ENCODE peak calls at places on chromosome 18, in five cellular contexts. S is stomach, Q is A549, U is WERI-Rb-1, N is spleen. P is an unnamed sample.

GRCh38 chr18:40935423-40935822 is 1019.6 kb upstream of the PIK3C3 start:
- DNase-seq in Q (peak), U (no peak), S (no peak), N (no peak), P (peak)

GRCh38 chr18:45437399-45437798 is 177.9 kb upstream of the SLC14A2 start:
- DNase-seq in U (no peak), Q (no peak), N (no peak), S (no peak), P (no peak)

GRCh38 chr18:2979027-2979570 is 33.8 kb downstream of the LPIN2 start:
- DNase-seq in S (no peak), Q (no peak), U (no peak), N (no peak), P (no peak)

GRCh38 chr18:3903341-3903740 is 453.4 kb downstream of the TGIF1 start:
- DNase-seq in N (no peak), Q (peak), U (no peak), S (no peak), P (no peak)

GRCh38 chr18:2906522-2907458 is 60.0 kb downstream of the EMILIN2 start:
- DNase-seq in S (no peak), N (peak), Q (peak), U (no peak), P (peak)

GRCh38 chr18:9846162-9846915 is 39.4 kb upstream of the TXNDC2 start:
- DNase-seq in N (no peak), U (no peak), S (no peak), Q (no peak), P (no peak)

GRCh38 chr18:8952796-8953760 is 149.4 kb upstream of the NDUFV2 start:
- DNase-seq in N (no peak), Q (no peak), U (no peak), S (no peak), P (no peak)

GRCh38 chr18:25019946-25020345 is 332.0 kb downstream of the ZNF521 start:
- DNase-seq in Q (no peak), S (no peak), U (no peak), N (no peak), P (no peak)

GRCh38 chr18:26656944-26657536 is 108.7 kb upstream of the KCTD1 start:
- DNase-seq in U (peak), N (peak), Q (peak), S (peak), P (peak)

GRCh38 chr18:10015288-10015701 is 101.5 kb downstream of the VAPA start:
- DNase-seq in Q (no peak), N (no peak), U (peak), S (no peak), P (no peak)

GRCh38 chr18:75679347-75679746 is 251.8 kb upstream of the SMIM21 start:
- DNase-seq in N (no peak), Q (no peak), U (no peak), S (no peak), P (no peak)

GRCh38 chr18:58497845-58498244 is 131.0 kb downstream of the ALPK2 start:
- DNase-seq in S (no peak), U (no peak), N (no peak), Q (no peak), P (no peak)

GRCh38 chr18:58495202-58495601 is 133.7 kb downstream of the ALPK2 start:
- DNase-seq in U (no peak), N (no peak), Q (no peak), S (no peak), P (no peak)

GRCh38 chr18:58496231-58496630 is 132.7 kb downstream of the ALPK2 start:
- DNase-seq in U (no peak), S (no peak), Q (no peak), N (no peak), P (no peak)

GRCh38 chr18:58495634-58496033 is 133.3 kb downstream of the ALPK2 start:
- DNase-seq in S (no peak), N (no peak), U (no peak), Q (no peak), P (peak)

DNA sequence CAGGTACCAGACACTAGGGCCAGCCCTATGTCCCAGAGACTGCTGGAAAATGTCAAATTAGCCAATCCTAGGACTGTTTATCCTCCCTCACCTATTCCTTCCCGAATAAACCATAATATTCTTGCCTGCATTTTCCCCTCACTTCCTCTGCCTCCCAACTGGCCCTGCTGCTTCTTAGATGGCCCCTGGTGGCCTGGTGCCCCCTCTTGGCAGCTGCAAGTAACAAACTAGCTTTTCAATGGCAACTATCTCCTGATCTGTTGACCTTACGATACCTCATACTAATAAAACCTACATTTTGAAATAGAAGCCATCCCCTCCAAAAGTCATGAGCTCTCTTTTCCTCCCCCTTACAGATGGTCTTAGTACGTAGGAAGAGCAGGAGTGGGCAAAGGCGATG is 132.0 kb downstream of the ALPK2 start:
- DNase-seq in Q (peak), S (no peak), U (peak), N (no peak), P (no peak)
- TF ChIP-seq CTCF in Q (no peak), S (no peak), U (peak), N (no peak), P (no peak)

GRCh38 chr18:32893915-32894314 is 121.1 kb upstream of the KLHL14 start:
- DNase-seq in U (no peak), Q (peak), S (no peak), N (no peak), P (no peak)
- TF ChIP-seq CTCF in U (peak), Q (no peak), S (no peak), N (no peak), P (no peak)

GRCh38 chr18:67428805-67429204 is 87.7 kb downstream of the DSEL start:
- DNase-seq in N (no peak), U (no peak), S (no peak), Q (no peak), P (no peak)
- TF ChIP-seq CTCF in N (no peak), U (no peak), S (no peak), Q (no peak), P (no peak)

GRCh38 chr18:48913723-48914122 is 37.0 kb downstream of the SMAD7 start:
- DNase-seq in Q (no peak), U (no peak), N (no peak), S (no peak), P (no peak)

GRCh38 chr18:48915621-48916425 is 34.9 kb downstream of the SMAD7 start:
- DNase-seq in U (no peak), N (no peak), Q (no peak), S (no peak), P (no peak)

GRCh38 chr18:48910972-48911545 is 39.7 kb downstream of the SMAD7 start:
- DNase-seq in S (no peak), N (no peak), Q (no peak), U (no peak), P (no peak)

GRCh38 chr18:48914581-48915251 is 36.0 kb downstream of the SMAD7 start:
- DNase-seq in N (no peak), U (no peak), Q (no peak), S (no peak), P (no peak)

GRCh38 chr18:48913201-48913600 is 37.6 kb downstream of the SMAD7 start:
- DNase-seq in U (no peak), S (peak), Q (no peak), N (peak), P (no peak)
- TF ChIP-seq CTCF in U (peak), S (peak), Q (peak), N (no peak), P (no peak)

DNA sequence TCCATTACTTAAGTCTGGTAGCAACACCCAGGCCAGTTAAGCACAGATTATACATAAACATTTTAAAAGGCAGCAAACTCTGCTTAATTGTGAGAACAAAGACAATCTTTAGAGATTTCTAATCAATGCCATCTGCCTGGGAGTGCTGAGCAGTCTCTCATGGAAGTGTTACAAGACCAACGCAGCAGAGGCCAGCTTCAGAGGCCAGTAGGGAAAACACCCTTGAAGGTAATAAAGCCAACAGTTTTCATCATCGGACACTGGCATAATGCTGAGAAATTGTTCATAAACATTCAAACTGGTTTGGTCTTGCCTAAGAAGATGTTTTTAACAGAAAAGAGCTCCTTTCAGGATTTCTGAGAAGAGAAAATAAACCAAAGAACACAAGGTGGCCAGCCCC is 35.0 kb downstream of the EPB41L3 start:
- DNase-seq in U (no peak), N (no peak), S (no peak), Q (no peak), P (no peak)
- TF ChIP-seq CTCF in U (no peak), N (no peak), S (no peak), Q (no peak), P (no peak)

DNA sequence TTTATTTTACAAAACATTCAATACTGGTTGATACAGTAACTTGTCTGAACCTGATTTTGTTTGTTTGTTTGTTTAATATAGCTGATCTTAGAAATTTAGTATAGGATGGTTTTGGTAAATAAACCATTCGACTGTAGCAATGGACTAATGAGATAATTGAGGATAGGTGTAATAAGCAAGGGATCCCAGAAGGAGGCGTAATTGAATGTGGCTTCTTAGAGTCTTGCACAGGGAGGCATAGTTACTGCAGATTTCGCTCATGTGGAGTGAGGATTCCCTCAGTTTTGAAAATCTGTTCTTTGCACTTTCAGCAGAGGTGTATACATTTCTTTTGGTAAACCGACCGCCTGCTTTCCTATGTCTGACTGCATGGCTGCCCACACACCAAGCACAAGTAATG is 709.6 kb downstream of the SOCS6 start:
- DNase-seq in Q (peak), U (no peak), S (no peak), N (no peak), P (no peak)
- TF ChIP-seq CTCF in Q (no peak), U (peak), S (no peak), N (no peak), P (no peak)

DNA sequence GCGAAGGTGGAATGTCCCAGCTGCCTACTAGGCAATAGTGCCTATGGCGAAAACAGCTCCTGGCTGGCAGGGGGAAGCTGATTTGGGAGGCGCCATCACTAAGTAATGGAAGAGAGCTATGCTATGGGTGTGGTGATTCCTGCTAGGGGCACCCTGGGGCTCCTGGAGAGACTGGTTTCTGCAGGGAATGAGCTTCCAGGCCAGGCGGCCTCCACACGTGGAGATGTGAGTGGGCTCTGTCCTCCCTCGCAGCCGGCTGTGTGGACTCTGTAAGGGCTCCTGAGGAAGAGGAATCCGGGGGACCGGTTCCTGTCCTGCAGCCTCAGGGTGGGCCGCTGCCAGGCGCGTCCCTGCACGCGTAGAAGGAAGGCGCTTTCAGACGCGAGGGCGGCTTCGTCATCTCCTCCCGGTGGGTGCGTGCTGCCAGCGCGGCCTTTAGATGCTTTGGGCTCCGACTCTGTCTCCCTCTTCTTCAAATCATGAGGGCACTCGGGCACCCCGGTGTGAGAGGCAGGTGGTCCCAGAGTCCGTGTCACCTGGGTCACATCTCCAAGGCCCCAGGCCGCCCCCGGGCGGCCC is 55.5 kb upstream of the ANKRD62 start:
- DNase-seq in N (no peak), U (no peak), S (peak), Q (no peak), P (no peak)
- TF ChIP-seq CTCF in N (no peak), U (peak), S (no peak), Q (no peak), P (no peak)